ENCODE peak calls at places on chromosomes 4 and X, in nine cellular contexts. N is dermis blood vessel endothelial cell; P is activated naive CD4-positive, alpha-beta T cell treated with anti-CD3 and anti-CD28 coated beads, Interleukin-2, amount 10 ng/mL, durations not matched to agents 7 days and 5 days; K is upper lobe of right lung; Y is body of pancreas; X is GM13977; L is stimulated activated naive CD8-positive, alpha-beta T cell treated with anti-CD3 and anti-CD28 coated beads, Interleukin-15, Interleukin-2, amounts not matched to agents 100 U/mL and 50 U/mL, for 24 hours; V is posterior cingulate gyrus; I is nephron progenitor cell. H is an unnamed sample.

GRCh38 chr4:26076896-26077295 is 162.9 kb downstream of the SMIM20 start:
- DNase-seq in N (no peak), P (no peak), K (no peak), Y (no peak), X (no peak), L (no peak), V (no peak), I (no peak), H (no peak)

GRCh38 chrX:6226646-6227444 is 1.8 kb downstream of the NLGN4X start:
- DNase-seq in N (no peak), P (no peak), K (no peak), Y (no peak), X (no peak), L (no peak), V (peak), I (peak), H (peak)

GRCh38 chr4:69813628-69814027 is 46.3 kb downstream of the SULT1E1 start:
- DNase-seq in N (no peak), P (no peak), K (no peak), Y (no peak), X (no peak), L (no peak), V (no peak), I (no peak), H (no peak)

GRCh38 chrX:100615015-100615414 is 21.6 kb downstream of the TSPAN6 start:
- DNase-seq in N (peak), P (no peak), K (no peak), Y (peak), X (no peak), L (no peak), V (no peak), I (no peak), H (no peak)

GRCh38 chrX:150216716-150217115 is 146.4 kb upstream of the MAMLD1 start:
- DNase-seq in N (no peak), P (no peak), K (no peak), Y (no peak), X (no peak), L (no peak), V (no peak), I (no peak), H (no peak)

GRCh38 chr4:143581331-143581961 is 67.9 kb downstream of the SMARCA5 start:
- DNase-seq in N (peak), P (no peak), K (no peak), Y (no peak), X (no peak), L (no peak), V (no peak), I (no peak), H (no peak)

GRCh38 chr4:17323619-17324400 is 188.1 kb downstream of the QDPR start:
- DNase-seq in N (peak), P (no peak), K (no peak), Y (no peak), X (no peak), L (no peak), V (no peak), I (peak), H (no peak)

GRCh38 chr4:89469512-89469911 is 161.9 kb upstream of the GPRIN3 start:
- DNase-seq in N (no peak), P (no peak), K (no peak), Y (no peak), X (no peak), L (no peak), V (no peak), I (no peak), H (no peak)

GRCh38 chr4:98518555-98519267 is 139.7 kb downstream of the TSPAN5 start:
- DNase-seq in N (no peak), P (no peak), K (no peak), Y (no peak), X (peak), L (peak), V (no peak), I (no peak), H (no peak)

GRCh38 chr4:172601195-172601594 is 567.4 kb upstream of the GALNT7 start:
- DNase-seq in N (no peak), P (no peak), K (no peak), Y (no peak), X (no peak), L (no peak), V (no peak), I (no peak), H (no peak)

GRCh38 chr4:108943971-108944370 is 181.1 kb upstream of the ETNPPL start:
- DNase-seq in N (no peak), P (no peak), K (no peak), Y (no peak), X (no peak), L (no peak), V (no peak), I (no peak), H (no peak)

GRCh38 chr4:25814323-25814722 is 48.5 kb downstream of the SEL1L3 start:
- DNase-seq in N (no peak), P (no peak), K (peak), Y (no peak), X (no peak), L (no peak), V (peak), I (no peak), H (no peak)

GRCh38 chr4:8821151-8821950 is 50.3 kb downstream of the HMX1 start:
- DNase-seq in N (no peak), P (no peak), K (peak), Y (no peak), X (no peak), L (no peak), V (peak), I (no peak), H (peak)

GRCh38 chr4:108786351-108786750 is 23.5 kb upstream of the ETNPPL start:
- DNase-seq in N (no peak), P (no peak), K (no peak), Y (no peak), X (no peak), L (no peak), V (no peak), I (no peak), H (no peak)

GRCh38 chr4:82638479-82638878 is 76.7 kb upstream of the TMEM150C start:
- DNase-seq in N (peak), P (no peak), K (no peak), Y (no peak), X (no peak), L (no peak), V (no peak), I (no peak), H (no peak)

GRCh38 chrX:46180258-46180687 is 364.9 kb downstream of the ZNF674 start:
- DNase-seq in N (peak), P (no peak), K (no peak), Y (no peak), X (no peak), L (peak), V (no peak), I (no peak), H (no peak)

GRCh38 chrX:15675490-15675921 is 10.9 kb upstream of the CLTRN start:
- DNase-seq in N (peak), P (peak), K (peak), Y (peak), X (peak), L (peak), V (peak), I (peak), H (peak)

GRCh38 chr4:88144048-88144447 is 14.4 kb downstream of the ABCG2 start:
- DNase-seq in N (no peak), P (no peak), K (no peak), Y (no peak), X (no peak), L (no peak), V (no peak), I (no peak), H (no peak)